ENCODE peak calls at places on chromosome 1, in eight cellular contexts. L is right lobe of liver, U is glutamatergic neuron, W is psoas muscle, D is nephron progenitor cell, M is cardiac muscle cell, K is WTC11, V is neural crest cell. H is an unnamed sample.

GRCh38 chr1:194233069-194233468 is 1046.7 kb upstream of the B3GALT2 start:
- DNase-seq in L (no peak), U (no peak), W (no peak), D (no peak), M (no peak), K (no peak), V (no peak), H (no peak)

GRCh38 chr1:58900401-58900800 is 116.6 kb upstream of the JUN start:
- DNase-seq in L (no peak), U (no peak), W (no peak), D (no peak), M (no peak), K (no peak), V (no peak), H (no peak)

GRCh38 chr1:239593527-239593926 is 207.2 kb downstream of the CHRM3 start:
- DNase-seq in L (no peak), U (no peak), W (no peak), D (no peak), M (no peak), K (no peak), V (no peak), H (no peak)

GRCh38 chr1:217585577-217585976 is 45.3 kb downstream of the GPATCH2 start:
- DNase-seq in L (no peak), U (no peak), W (no peak), D (no peak), M (no peak), K (no peak), V (no peak), H (no peak)

GRCh38 chr1:215284966-215285365 is 202.4 kb downstream of the KCNK2 start:
- DNase-seq in L (no peak), U (no peak), W (no peak), D (no peak), M (no peak), K (no peak), V (no peak), H (no peak)

GRCh38 chr1:16307222-16307621 is 45.1 kb downstream of the FBXO42 start:
- DNase-seq in L (no peak), U (no peak), W (no peak), D (no peak), M (no peak), K (no peak), V (no peak), H (no peak)

GRCh38 chr1:49436865-49437264 is 586.9 kb downstream of the AGBL4 start:
- DNase-seq in L (no peak), U (no peak), W (no peak), D (no peak), M (no peak), K (no peak), V (no peak), H (no peak)

GRCh38 chr1:192516776-192517297 is 58.7 kb upstream of the RGS1 start:
- DNase-seq in L (no peak), U (no peak), W (no peak), D (no peak), M (no peak), K (no peak), V (no peak), H (no peak)

GRCh38 chr1:1092149-1092855 is 18.2 kb upstream of the RNF223 start:
- DNase-seq in L (no peak), U (no peak), W (no peak), D (no peak), M (no peak), K (no peak), V (no peak), H (peak; percentile 7)

GRCh38 chr1:223654083-223654482 is 11.4 kb downstream of the CAPN8 start:
- DNase-seq in L (no peak), U (no peak), W (no peak), D (no peak), M (no peak), K (no peak), V (no peak), H (no peak)

DNA sequence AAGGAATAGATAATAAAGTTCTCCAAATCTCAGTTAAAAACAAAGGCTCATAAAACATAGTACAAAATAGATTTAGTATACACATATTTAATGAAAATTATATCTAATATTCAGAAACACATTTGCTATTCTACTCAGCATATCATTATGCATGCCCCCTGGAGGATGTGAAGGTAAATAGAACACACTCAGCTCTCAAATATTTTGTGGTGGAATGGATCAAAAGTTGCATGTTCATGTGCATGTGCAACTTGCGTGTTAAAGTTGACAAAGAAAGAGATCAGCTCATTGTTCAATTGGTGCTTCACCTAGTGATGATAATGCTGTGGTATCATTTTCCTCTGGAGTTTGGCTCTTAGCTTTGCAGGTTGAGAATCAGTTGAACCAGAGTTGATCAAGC is 4.9 kb upstream of the ZNF644 start:
- DNase-seq in L (no peak), U (no peak), W (no peak), D (no peak), M (no peak), K (no peak), V (no peak), H (no peak)
- TF ChIP-seq CTCF in L (peak; percentile 21), U (no peak), W (no peak), D (no peak), M (peak; percentile 51), K (no peak), V (peak; percentile 46), H (no peak)

DNA sequence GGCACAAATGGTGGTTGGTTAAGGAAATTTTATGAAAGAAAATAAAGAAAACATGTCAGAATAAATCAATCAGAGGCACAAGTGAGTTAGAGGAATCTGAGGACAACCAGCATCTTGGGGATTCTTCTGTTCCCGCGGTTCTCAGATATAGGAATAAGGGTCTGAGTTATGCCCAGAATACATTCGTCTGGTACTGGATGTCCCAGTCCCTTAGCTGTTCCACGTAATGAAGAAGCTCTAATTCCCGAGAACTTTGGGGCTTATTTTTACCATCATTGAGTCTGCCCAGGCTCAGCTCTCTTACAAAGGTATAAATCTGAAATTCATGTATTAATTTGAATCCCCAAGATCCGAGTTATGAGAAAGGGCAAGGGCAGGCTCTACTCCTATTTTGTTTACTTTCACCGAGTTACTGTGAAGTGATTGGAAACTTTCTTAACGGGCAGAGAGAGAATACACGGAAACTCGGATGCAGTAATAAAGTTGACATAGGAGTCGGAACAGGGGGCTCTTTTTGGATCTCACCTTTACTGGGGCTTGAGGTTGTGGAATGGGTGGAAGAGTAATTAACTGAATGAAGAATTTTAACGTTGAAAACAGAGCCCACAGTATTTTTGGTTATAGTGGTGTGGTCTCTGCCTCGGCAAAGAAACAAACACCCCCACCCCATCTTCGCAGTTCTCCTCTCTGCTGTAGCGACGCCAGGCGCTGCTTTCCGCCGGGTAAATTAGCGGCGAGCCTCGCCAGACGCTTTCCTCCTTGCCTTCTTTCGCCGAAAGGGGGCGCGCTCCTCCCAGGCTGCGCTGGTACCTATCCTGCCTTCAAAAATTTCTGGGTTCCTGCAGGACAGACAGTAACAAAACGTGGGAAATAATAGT is 7.1 kb downstream of the PRRX1 start:
- DNase-seq in L (no peak), U (peak; percentile 88), W (peak; percentile 88), D (peak; percentile 85), M (peak; percentile 78), K (peak; percentile 85), V (peak; percentile 81), H (no peak)
- TF ChIP-seq CTCF in L (peak; percentile 46), U (peak; percentile 91), W (peak; percentile 52), D (peak; percentile 88), M (peak; percentile 85), K (peak; percentile 90), V (peak; percentile 79), H (no peak)

GRCh38 chr1:204756349-204756748 is 70.8 kb upstream of the LRRN2 start:
- DNase-seq in L (no peak), U (no peak), W (no peak), D (no peak), M (no peak), K (no peak), V (no peak), H (no peak)

GRCh38 chr1:204754821-204755220 is 69.3 kb upstream of the LRRN2 start:
- DNase-seq in L (no peak), U (no peak), W (no peak), D (no peak), M (no peak), K (no peak), V (no peak), H (no peak)

GRCh38 chr1:204752688-204753040 is 67.1 kb upstream of the LRRN2 start:
- DNase-seq in L (no peak), U (no peak), W (no peak), D (no peak), M (no peak), K (no peak), V (no peak), H (no peak)

GRCh38 chr1:204751480-204751879 is 65.9 kb upstream of the LRRN2 start:
- DNase-seq in L (no peak), U (no peak), W (no peak), D (no peak), M (no peak), K (no peak), V (no peak), H (no peak)

DNA sequence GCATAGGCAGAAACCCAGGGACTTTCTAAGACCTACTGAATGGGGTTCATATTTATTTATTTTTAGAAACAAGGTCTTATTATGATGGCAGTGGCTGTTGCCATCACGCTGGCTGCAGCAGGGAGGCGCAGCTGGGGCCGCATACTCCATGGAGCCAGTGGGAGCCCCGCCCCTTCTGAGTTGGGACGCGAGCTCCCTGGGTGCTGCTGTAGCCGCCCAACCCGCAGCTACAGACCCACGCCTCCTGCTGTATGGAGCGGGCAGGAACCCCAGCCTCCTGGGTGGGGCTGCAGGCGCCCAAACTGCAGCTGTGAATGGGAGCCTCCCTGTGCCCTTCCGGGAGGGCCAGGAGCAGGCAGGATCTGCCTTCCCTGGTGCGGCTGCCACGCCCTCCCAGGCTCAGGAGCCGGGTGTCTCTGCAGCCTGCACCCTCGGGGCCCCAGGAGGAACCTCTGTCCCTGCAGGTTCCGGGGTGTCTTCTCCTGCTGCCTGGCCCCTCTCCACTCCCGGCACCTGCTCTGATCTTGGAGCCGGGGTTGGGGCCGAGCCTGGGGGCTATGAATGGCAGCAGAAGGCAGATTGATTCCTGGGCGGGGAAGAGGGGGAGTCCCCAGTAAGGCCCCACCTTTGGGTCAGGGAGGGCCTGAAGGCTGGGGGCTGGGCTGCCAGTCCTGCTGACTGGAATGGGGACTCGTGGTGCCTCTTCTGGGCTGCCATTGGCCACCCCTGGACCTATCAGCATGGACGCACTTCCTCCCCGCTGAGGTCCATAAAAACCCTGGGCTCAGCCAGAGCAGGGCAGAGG is 66.5 kb upstream of the LRRN2 start:
- DNase-seq in L (no peak), U (no peak), W (no peak), D (peak; percentile 32), M (peak; percentile 34), K (peak; percentile 73), V (peak; percentile 21), H (no peak)
- TF ChIP-seq CTCF in L (no peak), U (no peak), W (no peak), D (no peak), M (no peak), K (no peak), V (no peak), H (no peak)

DNA sequence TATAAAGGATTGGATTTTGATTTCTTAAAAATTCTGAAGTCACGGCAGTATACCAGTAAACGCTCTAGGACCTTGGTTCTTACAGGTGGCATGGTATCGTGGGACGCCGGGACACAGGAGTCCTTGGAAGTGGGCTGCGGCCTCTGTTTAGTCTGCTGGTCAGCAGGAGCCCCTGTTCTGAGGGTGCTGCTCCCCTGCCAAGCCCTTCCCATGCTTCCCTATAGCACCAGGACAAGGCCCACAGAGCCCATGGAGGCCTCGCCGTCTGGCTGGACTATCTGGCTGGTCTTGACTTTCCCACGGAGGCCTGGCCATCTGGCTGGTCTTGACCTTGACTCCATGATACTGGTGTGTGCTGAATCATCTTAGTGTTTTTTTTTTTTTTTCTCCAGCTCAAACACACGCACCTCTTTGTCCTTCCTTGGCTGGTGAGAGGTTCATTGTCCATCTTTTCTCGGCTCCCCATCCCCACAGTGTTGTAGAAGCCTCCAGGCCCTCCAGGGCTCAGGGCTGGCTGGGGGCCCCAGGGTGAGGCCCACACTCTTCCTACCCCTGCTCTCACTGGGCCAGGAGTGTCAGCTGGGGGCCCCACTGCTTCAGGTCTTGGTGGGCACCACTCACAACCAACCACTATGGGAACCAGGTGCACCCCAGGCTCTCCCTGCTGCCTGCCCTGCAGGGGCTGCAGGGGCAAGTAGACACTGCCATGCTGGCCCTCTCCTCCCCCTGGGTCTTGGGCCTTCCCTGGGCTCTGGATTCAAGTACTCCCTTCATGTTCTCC is 16.5 kb upstream of the TTC34 start:
- DNase-seq in L (no peak), U (no peak), W (peak; percentile 10), D (no peak), M (no peak), K (no peak), V (no peak), H (no peak)
- TF ChIP-seq CTCF in L (no peak), U (no peak), W (no peak), D (no peak), M (no peak), K (no peak), V (no peak), H (no peak)

H was measured in ovary.